ENCODE peak calls at places on chromosomes 3 and 15, in four cellular contexts. M is IMR-90, A is H1, R is mesendoderm. S is an unnamed sample.

GRCh38 chr3:39166932-39167532 is 13.6 kb upstream of the CSRNP1 start:
- DNase-seq in M (peak; percentile 93), A (no peak), R (no peak), S (peak; percentile 39)

GRCh38 chr3:51371943-51372557 is 13.0 kb upstream of the MANF start:
- DNase-seq in M (peak; percentile 76), A (peak; percentile 73), R (peak; percentile 82), S (peak; percentile 54)

GRCh38 chr15:49989498-49989897 is 129.5 kb downstream of the ATP8B4 start:
- DNase-seq in M (no peak), A (no peak), R (no peak), S (no peak)

GRCh38 chr3:170049146-170050000 is 11.6 kb downstream of the GPR160 start:
- DNase-seq in M (peak; percentile 23), A (peak; percentile 42), R (no peak), S (peak; percentile 78)

GRCh38 chr15:38440353-38441129 is 13.4 kb upstream of the FAM98B start:
- DNase-seq in M (peak; percentile 62), A (peak; percentile 62), R (peak; percentile 85), S (peak; percentile 89)

GRCh38 chr3:158508481-158508880 is 62.5 kb upstream of the MLF1 start:
- DNase-seq in M (peak; percentile 89), A (no peak), R (no peak), S (peak; percentile 96)

GRCh38 chr3:52178537-52178936 is 19.4 kb upstream of the ALAS1 start:
- DNase-seq in M (no peak), A (no peak), R (no peak), S (no peak)

GRCh38 chr15:66425837-66426236 is 39.1 kb downstream of the MAP2K1 start:
- DNase-seq in M (no peak), A (no peak), R (no peak), S (no peak)

GRCh38 chr3:12227833-12228232 is 61.0 kb upstream of the PPARG start:
- DNase-seq in M (peak; percentile 80), A (no peak), R (no peak), S (peak; percentile 22)

GRCh38 chr3:125148836-125149235 is 63.7 kb downstream of the SLC12A8 start:
- DNase-seq in M (peak; percentile 33), A (no peak), R (peak; percentile 71), S (peak; percentile 66)

GRCh38 chr15:98120561-98120960 is 160.1 kb downstream of the ARRDC4 start:
- DNase-seq in M (no peak), A (no peak), R (peak; percentile 15), S (peak; percentile 11)

GRCh38 chr3:42823351-42823750 is 14.1 kb downstream of the ACKR2 start:
- DNase-seq in M (peak; percentile 11), A (no peak), R (no peak), S (no peak)

GRCh38 chr3:107431048-107431297 is 53.7 kb downstream of the CCDC54 start:
- DNase-seq in M (peak; percentile 1), A (peak; percentile 74), R (no peak), S (no peak)

GRCh38 chr3:18679226-18679625 is 254.1 kb upstream of the SATB1 start:
- DNase-seq in M (no peak), A (no peak), R (no peak), S (no peak)

GRCh38 chr15:100009372-100009771 is 276.1 kb upstream of the LYSMD4 start:
- DNase-seq in M (no peak), A (no peak), R (no peak), S (no peak)

GRCh38 chr3:169812124-169812843 is 386 bp upstream of the LRRIQ4 start:
- DNase-seq in M (peak; percentile 63), A (peak; percentile 81), R (peak; percentile 79), S (peak; percentile 57)

GRCh38 chr3:139198929-139199328 is 144.9 kb upstream of the MRPS22 start:
- DNase-seq in M (peak; percentile 8), A (no peak), R (no peak), S (peak; percentile 95)

GRCh38 chr3:171317133-171317532 is 143.1 kb downstream of the TNIK start:
- DNase-seq in M (no peak), A (no peak), R (no peak), S (no peak)
- H2BK120ac ChIP-seq in M (no peak overlapping the region), A (no peak overlapping the region), R (no peak overlapping the region), S (no peak overlapping the region)

GRCh38 chr3:48430359-48431101 is 644 bp upstream of the PLXNB1 start:
- DNase-seq in M (no peak), A (no peak), R (no peak), S (no peak)

GRCh38 chr3:48428863-48429415 is 947 bp downstream of the PLXNB1 start:
- DNase-seq in M (peak; percentile 18), A (peak; percentile 78), R (peak; percentile 58), S (peak; percentile 49)

GRCh38 chr3:48431224-48432029 is 1.5 kb upstream of the PLXNB1 start:
- DNase-seq in M (no peak), A (no peak), R (no peak), S (no peak)

GRCh38 chr3:48428088-48428862 is 1.6 kb downstream of the PLXNB1 start:
- DNase-seq in M (no peak), A (peak; percentile 73), R (peak; percentile 33), S (no peak)

GRCh38 chr3:48429416-48430358 is at the start of gene PLXNB1:
- DNase-seq in M (peak; percentile 71), A (peak; percentile 90), R (peak; percentile 93), S (peak; percentile 23)
- H2BK120ac ChIP-seq in M (peak within 1 kb of the TSS; percentile 18), A (no peak within 1 kb of the TSS), R (peak within 1 kb of the TSS; percentile 54), S (peak within 1 kb of the TSS; percentile 72)

DNA sequence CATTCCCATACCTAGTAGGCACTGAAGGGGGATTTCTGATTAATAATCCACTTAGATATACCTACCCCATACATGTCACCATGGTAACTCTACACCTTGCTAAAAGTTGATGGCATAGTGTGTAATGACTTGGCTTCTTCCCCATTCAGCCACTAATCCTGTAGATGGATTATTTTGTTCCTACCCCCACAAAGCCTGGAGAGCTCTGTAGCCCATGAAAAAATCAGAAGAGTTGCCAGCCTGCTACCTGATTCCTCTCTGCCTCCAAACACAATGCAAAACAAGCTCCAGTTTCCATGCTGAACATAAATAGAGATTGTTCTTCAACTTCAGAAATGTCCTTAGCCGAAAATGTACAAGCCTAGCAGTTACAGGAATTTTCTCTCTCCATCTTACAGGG is 98.9 kb upstream of the PFN2 start:
- DNase-seq in M (no peak), A (no peak), R (no peak), S (no peak)
- H2BK120ac ChIP-seq in M (no peak overlapping the region), A (no peak overlapping the region), R (no peak overlapping the region), S (peak overlapping the region; percentile 52)

GRCh38 chr15:70502576-70502975 is 260.8 kb downstream of the UACA start:
- DNase-seq in M (no peak), A (no peak), R (no peak), S (no peak)
- H2BK120ac ChIP-seq in M (no peak overlapping the region), A (no peak overlapping the region), R (no peak overlapping the region), S (no peak overlapping the region)

DNA sequence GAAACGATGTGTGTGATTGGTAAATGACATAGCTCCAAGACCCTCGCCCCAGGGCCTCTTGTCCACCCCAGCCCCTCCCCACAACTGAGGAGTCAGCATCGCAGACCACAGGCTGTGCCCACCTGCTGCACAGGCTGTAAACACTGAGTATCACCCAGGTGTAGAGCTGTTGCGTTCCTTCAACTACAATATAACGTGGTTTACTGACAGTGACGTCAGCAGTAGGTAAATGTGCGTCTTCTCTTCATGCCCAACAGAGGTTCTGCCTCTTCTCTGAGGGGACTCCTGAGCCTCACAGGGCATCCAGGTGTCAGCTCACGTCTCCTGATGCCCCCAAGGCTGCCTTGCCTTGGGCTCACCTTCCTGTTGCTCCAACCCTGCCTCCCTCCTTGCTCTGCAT is 395.1 kb downstream of the CACNA2D3 start:
- DNase-seq in M (no peak), A (no peak), R (no peak), S (no peak)
- H2BK120ac ChIP-seq in M (no peak overlapping the region), A (no peak overlapping the region), R (no peak overlapping the region), S (no peak overlapping the region)

GRCh38 chr15:74395319-74396145 is 28.1 kb upstream of the CYP11A1 start:
- DNase-seq in M (no peak), A (no peak), R (no peak), S (no peak)
- H2BK120ac ChIP-seq in M (peak overlapping the region; percentile 76), A (no peak overlapping the region), R (no peak overlapping the region), S (peak overlapping the region; percentile 44)

S was measured in trophoblast cell.